ENCODE peak calls at places on chromosomes 6 and 20, in eight cellular contexts. A is right atrium auricular region, Z is mammary epithelial cell, S is dorsolateral prefrontal cortex, U is GM13976, G is fibroblast of pulmonary artery, L is BJ, W is glutamatergic neuron. K is an unnamed sample.

GRCh38 chr20:47586648-47587306 is 85.1 kb downstream of the NCOA3 start:
- DNase-seq in A (no peak), Z (no peak), S (no peak), U (no peak), G (peak), L (no peak), W (no peak), K (no peak)

GRCh38 chr6:77178821-77179220 is 284.5 kb downstream of the HTR1B start:
- DNase-seq in A (no peak), Z (peak), S (no peak), U (no peak), G (peak), L (peak), W (no peak), K (no peak)

GRCh38 chr6:122322824-122323223 is 76.6 kb upstream of the HSF2 start:
- DNase-seq in A (no peak), Z (peak), S (no peak), U (no peak), G (peak), L (no peak), W (no peak), K (no peak)

GRCh38 chr6:127119361-127120108 is 1.1 kb downstream of the RSPO3 start:
- DNase-seq in A (no peak), Z (peak), S (no peak), U (peak), G (no peak), L (no peak), W (peak), K (no peak)

GRCh38 chr20:47713941-47714450 is 71.3 kb downstream of the SULF2 start:
- DNase-seq in A (peak), Z (no peak), S (no peak), U (no peak), G (peak), L (no peak), W (no peak), K (no peak)

GRCh38 chr6:28807682-28808280 is 116.0 kb downstream of the TRIM27 start:
- DNase-seq in A (no peak), Z (peak), S (no peak), U (no peak), G (peak), L (no peak), W (no peak), K (no peak)

GRCh38 chr6:127566671-127567070 is 10.3 kb upstream of the C6orf58 start:
- DNase-seq in A (no peak), Z (no peak), S (no peak), U (no peak), G (no peak), L (no peak), W (no peak), K (no peak)

GRCh38 chr6:154243793-154244768 is 112.5 kb downstream of the IPCEF1 start:
- DNase-seq in A (no peak), Z (peak), S (no peak), U (no peak), G (no peak), L (no peak), W (no peak), K (no peak)

GRCh38 chr6:141809901-141810300 is 322.8 kb upstream of the GJE1 start:
- DNase-seq in A (no peak), Z (no peak), S (no peak), U (no peak), G (peak), L (no peak), W (no peak), K (no peak)

GRCh38 chr20:39025883-39026282 is 63.7 kb downstream of the DHX35 start:
- DNase-seq in A (no peak), Z (no peak), S (no peak), U (no peak), G (no peak), L (no peak), W (no peak), K (no peak)

GRCh38 chr20:34570859-34571306 is 12.4 kb downstream of the MAP1LC3A start:
- DNase-seq in A (no peak), Z (no peak), S (no peak), U (no peak), G (peak), L (no peak), W (no peak), K (no peak)

GRCh38 chr6:3603443-3604130 is 146.7 kb upstream of the SLC22A23 start:
- DNase-seq in A (no peak), Z (no peak), S (no peak), U (no peak), G (peak), L (no peak), W (no peak), K (no peak)

GRCh38 chr6:137136065-137136464 is 37.4 kb downstream of the IL22RA2 start:
- DNase-seq in A (no peak), Z (no peak), S (no peak), U (no peak), G (peak), L (no peak), W (no peak), K (no peak)

GRCh38 chr6:46381057-46381456 is 110.2 kb downstream of the RCAN2 start:
- DNase-seq in A (no peak), Z (no peak), S (no peak), U (no peak), G (no peak), L (no peak), W (no peak), K (no peak)

GRCh38 chr20:62069741-62070216 is 4.1 kb upstream of the TAF4 start:
- DNase-seq in A (no peak), Z (no peak), S (no peak), U (no peak), G (peak), L (peak), W (no peak), K (no peak)

GRCh38 chr6:159359581-159360264 is 190.5 kb downstream of the FNDC1 start:
- DNase-seq in A (no peak), Z (no peak), S (no peak), U (no peak), G (no peak), L (no peak), W (no peak), K (no peak)

GRCh38 chr20:51529758-51530157 is 12.8 kb downstream of the NFATC2 start:
- DNase-seq in A (no peak), Z (no peak), S (no peak), U (peak), G (no peak), L (no peak), W (no peak), K (no peak)

GRCh38 chr20:428658-429200 is 20.6 kb downstream of the RBCK1 start:
- DNase-seq in A (no peak), Z (no peak), S (no peak), U (no peak), G (no peak), L (no peak), W (no peak), K (no peak)

GRCh38 chr20:37408202-37408929 is 62.4 kb downstream of the SRC start:
- DNase-seq in A (no peak), Z (no peak), S (no peak), U (no peak), G (no peak), L (no peak), W (peak), K (no peak)

GRCh38 chr6:158840465-158840864 is 21.3 kb upstream of the EZR start:
- DNase-seq in A (no peak), Z (no peak), S (no peak), U (no peak), G (no peak), L (no peak), W (no peak), K (no peak)

GRCh38 chr20:48729538-48729937 is 98.3 kb downstream of the PREX1 start:
- DNase-seq in A (no peak), Z (no peak), S (no peak), U (no peak), G (no peak), L (no peak), W (no peak), K (no peak)

DNA sequence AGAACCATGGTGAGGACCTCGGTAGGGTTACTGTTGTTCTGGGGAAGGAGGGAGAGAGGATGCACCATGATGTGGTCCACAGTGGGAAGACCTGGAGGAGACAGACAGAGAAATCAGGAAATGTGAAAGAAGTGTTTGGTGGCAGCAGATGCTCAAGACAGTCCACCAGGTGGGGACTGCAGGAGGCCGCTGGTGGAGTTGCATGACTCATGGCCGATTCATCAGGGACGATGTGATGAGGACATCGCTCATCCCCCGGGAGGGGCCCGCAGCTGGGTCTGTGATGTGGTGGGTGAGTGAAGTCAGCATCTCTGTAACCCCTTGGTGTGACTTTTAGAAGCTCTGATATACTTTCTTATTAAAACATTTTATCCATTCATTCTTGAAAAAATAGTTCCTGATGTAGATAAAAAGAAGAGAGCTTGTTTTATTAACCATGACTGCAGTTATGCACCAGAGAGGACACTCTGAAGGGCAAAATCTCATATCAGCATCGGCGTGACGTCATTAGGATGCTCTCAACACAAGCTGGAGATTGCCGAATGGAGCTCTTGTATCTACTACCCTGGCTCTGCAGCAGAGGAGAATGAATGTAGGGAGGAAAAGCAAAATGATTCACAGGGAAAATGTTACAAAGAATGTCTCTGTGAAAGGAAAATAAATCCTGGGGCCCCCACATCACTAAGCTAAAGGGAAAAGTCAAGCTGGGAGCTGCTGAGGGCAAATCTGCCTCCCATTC is 71.2 kb downstream of the RAMACL start:
- DNase-seq in A (no peak), Z (peak), S (no peak), U (no peak), G (peak), L (peak), W (peak), K (no peak)
- TF ChIP-seq CTCF in A (no peak), Z (peak), S (peak), U (no peak), G (peak), L (peak), W (no peak), K (no peak)

GRCh38 chr6:36805917-36806316 is 33.3 kb downstream of the CPNE5 start:
- DNase-seq in A (no peak), Z (no peak), S (no peak), U (no peak), G (no peak), L (no peak), W (no peak), K (no peak)

GRCh38 chr6:36803908-36804307 is 35.3 kb downstream of the CPNE5 start:
- DNase-seq in A (no peak), Z (no peak), S (no peak), U (no peak), G (no peak), L (no peak), W (no peak), K (no peak)

GRCh38 chr6:36805107-36805797 is 34.0 kb downstream of the CPNE5 start:
- DNase-seq in A (no peak), Z (no peak), S (no peak), U (no peak), G (no peak), L (no peak), W (no peak), K (no peak)

GRCh38 chr6:36804549-36804948 is 34.7 kb downstream of the CPNE5 start:
- DNase-seq in A (no peak), Z (no peak), S (no peak), U (no peak), G (no peak), L (no peak), W (no peak), K (no peak)

GRCh38 chr6:36803482-36803881 is 35.8 kb downstream of the CPNE5 start:
- DNase-seq in A (no peak), Z (no peak), S (no peak), U (no peak), G (no peak), L (no peak), W (no peak), K (no peak)
- TF ChIP-seq CTCF in A (no peak), Z (no peak), S (no peak), U (no peak), G (no peak), L (no peak), W (no peak), K (no peak)

DNA sequence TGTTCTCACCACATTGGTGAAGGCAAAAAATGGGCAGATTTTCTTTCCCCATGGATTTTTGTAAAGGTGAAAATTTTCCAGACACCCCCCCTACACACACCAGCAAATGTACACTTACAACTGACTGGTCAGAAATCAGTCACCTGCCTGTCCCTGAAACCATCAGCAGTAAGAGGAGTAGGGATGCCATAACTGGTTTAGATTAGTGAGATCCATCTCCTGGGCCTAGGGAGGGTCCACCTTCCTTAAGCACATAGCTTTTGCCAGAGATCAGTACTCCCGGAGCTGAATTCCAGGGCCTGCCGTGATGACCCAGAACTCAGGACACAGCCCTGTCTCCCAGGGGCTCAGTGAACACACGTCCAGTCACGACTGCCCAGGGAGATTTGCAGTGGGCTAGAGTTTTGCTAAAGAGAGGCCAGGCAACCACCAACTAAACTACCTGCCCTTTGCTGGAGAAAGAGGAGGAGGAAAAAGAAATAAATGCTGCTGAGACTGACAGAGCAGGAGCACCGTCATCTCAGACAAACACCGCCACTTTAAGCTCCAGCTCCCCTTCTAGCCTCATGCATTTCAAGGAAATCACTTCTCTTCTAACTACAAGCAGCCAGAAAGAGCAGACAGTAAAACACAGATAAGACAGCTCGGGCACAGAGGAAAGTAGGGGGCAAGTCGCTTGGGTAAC is 82.8 kb upstream of the SPTLC3 start:
- DNase-seq in A (no peak), Z (no peak), S (no peak), U (no peak), G (no peak), L (no peak), W (no peak), K (no peak)
- TF ChIP-seq CTCF in A (no peak), Z (no peak), S (no peak), U (no peak), G (no peak), L (no peak), W (no peak), K (no peak)

GRCh38 chr6:23272536-23272935 is 703.2 kb downstream of the HDGFL1 start:
- DNase-seq in A (no peak), Z (peak), S (no peak), U (no peak), G (no peak), L (no peak), W (no peak), K (no peak)

GRCh38 chr6:23280445-23280844 is 711.1 kb downstream of the HDGFL1 start:
- DNase-seq in A (no peak), Z (no peak), S (no peak), U (no peak), G (peak), L (no peak), W (no peak), K (no peak)

GRCh38 chr6:23282243-23283021 is 713.1 kb downstream of the HDGFL1 start:
- DNase-seq in A (no peak), Z (no peak), S (no peak), U (no peak), G (no peak), L (no peak), W (no peak), K (no peak)

DNA sequence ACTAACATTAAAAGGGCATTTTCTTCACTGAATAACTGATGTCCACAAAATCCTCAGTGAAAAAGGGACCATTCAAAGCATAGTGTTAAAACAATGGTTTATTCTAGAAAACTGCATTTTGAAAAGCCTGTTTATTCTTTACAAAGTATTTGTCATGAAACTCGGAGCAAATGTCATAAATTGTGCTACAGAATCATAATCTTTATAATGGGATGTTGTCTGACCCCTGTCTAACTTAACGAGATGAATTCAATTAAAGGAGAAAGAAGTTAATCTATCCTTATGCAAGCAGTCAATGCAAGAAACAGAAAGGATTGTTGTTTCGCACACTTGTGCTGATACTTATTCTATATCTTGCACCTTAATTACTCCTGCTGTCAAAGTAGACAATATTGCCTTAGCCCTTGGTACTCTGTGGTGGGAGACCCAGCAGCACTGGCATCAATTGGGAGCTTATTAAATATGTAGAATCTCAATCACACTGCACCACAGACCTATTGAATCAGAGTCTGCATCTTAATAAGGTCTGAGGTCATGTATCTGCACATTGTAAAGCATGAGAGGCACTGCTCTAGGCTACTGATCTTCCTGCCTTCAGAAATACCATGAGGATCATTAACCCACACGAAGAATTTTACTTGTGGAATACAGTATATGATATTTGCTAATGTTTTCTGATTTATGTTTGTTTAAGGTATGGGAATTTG is 708.3 kb downstream of the HDGFL1 start:
- DNase-seq in A (no peak), Z (no peak), S (no peak), U (no peak), G (no peak), L (no peak), W (no peak), K (no peak)
- TF ChIP-seq CTCF in A (no peak), Z (no peak), S (no peak), U (no peak), G (no peak), L (no peak), W (no peak), K (no peak)

DNA sequence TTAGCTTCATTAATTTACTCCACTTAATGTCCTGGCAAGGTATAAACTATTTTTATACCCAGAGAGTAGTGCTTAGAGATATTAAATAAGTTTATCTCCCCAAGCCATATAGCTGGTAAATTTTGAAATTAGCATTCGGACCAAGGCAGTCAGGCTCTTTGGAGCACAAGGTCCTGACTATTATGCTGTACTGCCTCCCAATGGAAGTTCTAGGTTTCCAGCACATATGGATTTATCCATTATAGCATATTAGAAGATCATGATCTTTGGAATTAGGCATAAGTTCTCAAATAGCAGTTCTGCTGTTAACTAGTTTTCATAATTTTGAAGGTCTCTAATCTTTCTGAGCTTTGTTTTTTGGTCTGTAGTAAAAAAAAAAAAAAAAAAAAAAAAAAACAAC is 835.3 kb upstream of the EPHA7 start:
- DNase-seq in A (no peak), Z (no peak), S (no peak), U (no peak), G (no peak), L (no peak), W (no peak), K (no peak)
- TF ChIP-seq CTCF in A (no peak), Z (peak), S (peak), U (no peak), G (no peak), L (no peak), W (no peak), K (no peak)

DNA sequence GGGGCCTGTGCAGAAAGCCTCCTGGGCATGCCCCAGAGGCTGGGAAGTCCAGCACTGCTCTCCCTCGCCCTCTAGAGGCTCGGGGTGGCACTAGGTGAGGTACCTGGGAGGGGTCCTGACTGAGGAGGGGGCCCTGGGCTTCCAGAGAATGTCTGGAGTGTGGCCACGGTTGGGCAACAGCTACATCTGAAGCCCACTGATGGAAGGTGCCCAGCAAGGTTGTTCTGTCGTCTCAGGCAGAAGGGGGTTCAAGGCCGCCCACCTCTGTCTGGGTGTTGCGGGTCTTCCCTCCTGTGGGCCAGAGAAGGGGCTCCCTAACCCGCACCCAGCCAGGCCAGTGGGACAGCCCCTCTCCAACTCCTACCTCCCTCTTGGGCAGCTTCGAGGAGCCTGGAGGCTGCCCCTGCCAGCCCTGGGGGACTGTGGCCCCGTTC is 11.4 kb upstream of the VEGFA start:
- DNase-seq in A (no peak), Z (no peak), S (no peak), U (peak), G (no peak), L (no peak), W (no peak), K (no peak)
- TF ChIP-seq CTCF in A (peak), Z (peak), S (peak), U (peak), G (peak), L (peak), W (peak), K (peak)

GRCh38 chr6:27472617-27473400 is at the start of gene ZNF184:
- DNase-seq in A (peak), Z (peak), S (peak), U (peak), G (peak), L (peak), W (peak), K (peak)
- TF ChIP-seq CTCF in A (no peak), Z (no peak), S (peak), U (no peak), G (no peak), L (no peak), W (no peak), K (no peak)

K was measured in CD14-positive monocyte.